ENCODE peak calls at places on chromosome 12, in six cellular contexts. One of them, this sample, is unnamed.

GRCh38 chr12:12210983-12211382 is 55.9 kb downstream of the LRP6 start:
- DNase-seq in mesendoderm: no peak
- DNase-seq in mesenchymal stem cell: no peak
- DNase-seq in H9: no peak
- DNase-seq in IMR-90: no peak
- DNase-seq in neuronal stem cell: no peak
- DNase-seq in this sample: no peak

GRCh38 chr12:47734725-47735480 is 9.6 kb upstream of the ENDOU start:
- DNase-seq in IMR-90: no peak
- DNase-seq in mesenchymal stem cell: no peak
- DNase-seq in mesendoderm: peak; percentile 44
- DNase-seq in neuronal stem cell: no peak
- DNase-seq in H9: peak; percentile 66
- DNase-seq in this sample: peak; percentile 63

GRCh38 chr12:73342733-73343132 is 1070.6 kb downstream of the TRHDE start:
- DNase-seq in mesenchymal stem cell: no peak
- DNase-seq in mesendoderm: no peak
- DNase-seq in IMR-90: no peak
- DNase-seq in neuronal stem cell: no peak
- DNase-seq in H9: no peak
- DNase-seq in this sample: no peak

GRCh38 chr12:130574402-130574801 is 141.7 kb downstream of the RIMBP2 start:
- DNase-seq in mesendoderm: peak; percentile 21
- DNase-seq in H9: no peak
- DNase-seq in mesenchymal stem cell: no peak
- DNase-seq in neuronal stem cell: no peak
- DNase-seq in IMR-90: no peak
- DNase-seq in this sample: no peak

GRCh38 chr12:5941907-5942306 is 3.2 kb downstream of the ANO2 start:
- DNase-seq in mesendoderm: no peak
- DNase-seq in H9: no peak
- DNase-seq in IMR-90: no peak
- DNase-seq in neuronal stem cell: no peak
- DNase-seq in mesenchymal stem cell: no peak
- DNase-seq in this sample: no peak

GRCh38 chr12:24822121-24822899 is 126.6 kb downstream of the BCAT1 start:
- DNase-seq in H9: no peak
- DNase-seq in neuronal stem cell: no peak
- DNase-seq in mesendoderm: no peak
- DNase-seq in mesenchymal stem cell: peak; percentile 85
- DNase-seq in IMR-90: peak; percentile 81
- DNase-seq in this sample: no peak

GRCh38 chr12:43969882-43970281 is 134.0 kb downstream of the TMEM117 start:
- DNase-seq in mesendoderm: no peak
- DNase-seq in H9: no peak
- DNase-seq in neuronal stem cell: no peak
- DNase-seq in mesenchymal stem cell: no peak
- DNase-seq in IMR-90: peak; percentile 80
- DNase-seq in this sample: no peak

GRCh38 chr12:49698619-49699545 is 8.3 kb downstream of the FMNL3 start:
- DNase-seq in neuronal stem cell: no peak
- DNase-seq in IMR-90: peak; percentile 71
- DNase-seq in mesenchymal stem cell: peak; percentile 87
- DNase-seq in mesendoderm: peak; percentile 86
- DNase-seq in H9: peak; percentile 88
- DNase-seq in this sample: peak; percentile 67

GRCh38 chr12:4005851-4006400 is 132.7 kb upstream of the PARP11 start:
- DNase-seq in mesenchymal stem cell: no peak
- DNase-seq in H9: no peak
- DNase-seq in IMR-90: no peak
- DNase-seq in mesendoderm: no peak
- DNase-seq in neuronal stem cell: no peak
- DNase-seq in this sample: no peak

GRCh38 chr12:108804361-108804949 is 52.9 kb downstream of the SSH1 start:
- DNase-seq in IMR-90: peak; percentile 95
- DNase-seq in H9: no peak
- DNase-seq in mesendoderm: no peak
- DNase-seq in neuronal stem cell: no peak
- DNase-seq in mesenchymal stem cell: peak; percentile 95
- DNase-seq in this sample: no peak

GRCh38 chr12:42103155-42103554 is 41.5 kb downstream of the GXYLT1 start:
- DNase-seq in IMR-90: no peak
- DNase-seq in H9: no peak
- DNase-seq in neuronal stem cell: no peak
- DNase-seq in mesenchymal stem cell: no peak
- DNase-seq in mesendoderm: no peak
- DNase-seq in this sample: no peak

GRCh38 chr12:95805864-95806669 is 15.5 kb upstream of the NTN4 start:
- DNase-seq in H9: no peak
- DNase-seq in mesenchymal stem cell: peak; percentile 95
- DNase-seq in mesendoderm: peak; percentile 49
- DNase-seq in neuronal stem cell: no peak
- DNase-seq in IMR-90: peak; percentile 99
- DNase-seq in this sample: no peak

GRCh38 chr12:104573-105081 is 38.1 kb downstream of the IQSEC3 start:
- DNase-seq in neuronal stem cell: no peak
- DNase-seq in IMR-90: no peak
- DNase-seq in mesendoderm: no peak
- DNase-seq in H9: peak; percentile 70
- DNase-seq in mesenchymal stem cell: no peak
- DNase-seq in this sample: no peak

DNA sequence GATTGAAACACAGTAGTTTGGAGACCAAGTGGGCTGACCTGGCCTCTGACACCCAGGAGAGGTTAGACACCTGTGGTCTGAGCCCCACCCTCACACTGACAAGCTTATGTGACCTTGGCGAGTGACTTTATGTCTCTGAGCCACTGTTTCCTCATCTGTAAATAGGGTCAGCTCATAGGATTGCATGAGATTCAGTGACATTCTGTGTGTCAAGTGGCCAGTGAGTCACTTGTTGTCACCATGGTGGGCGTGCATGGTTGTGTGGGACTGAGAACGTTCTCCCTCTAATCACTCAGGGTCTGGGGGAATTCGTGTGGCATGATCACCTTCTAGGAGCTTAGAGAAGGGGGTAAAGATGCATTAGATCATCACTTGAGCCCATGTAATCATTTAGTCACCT is 146.4 kb downstream of the PHETA1 start:
- DNase-seq in neuronal stem cell: no peak
- DNase-seq in H9: no peak
- DNase-seq in mesenchymal stem cell: no peak
- DNase-seq in IMR-90: no peak
- DNase-seq in mesendoderm: no peak
- DNase-seq in this sample: no peak
- H2BK15ac ChIP-seq in neuronal stem cell: no peak overlapping the region
- H2BK15ac ChIP-seq in H9: no peak overlapping the region
- H2BK15ac ChIP-seq in mesenchymal stem cell: no peak overlapping the region
- H2BK15ac ChIP-seq in IMR-90: no peak overlapping the region
- H2BK15ac ChIP-seq in mesendoderm: no peak overlapping the region
- H2BK15ac ChIP-seq in this sample: no peak overlapping the region

GRCh38 chr12:115830633-115831032 is 446.9 kb downstream of the MED13L start:
- DNase-seq in mesendoderm: no peak
- DNase-seq in mesenchymal stem cell: no peak
- DNase-seq in IMR-90: no peak
- DNase-seq in neuronal stem cell: no peak
- DNase-seq in H9: no peak
- DNase-seq in this sample: no peak

GRCh38 chr12:115837220-115837619 is 440.3 kb downstream of the MED13L start:
- DNase-seq in mesendoderm: no peak
- DNase-seq in IMR-90: no peak
- DNase-seq in mesenchymal stem cell: no peak
- DNase-seq in H9: no peak
- DNase-seq in neuronal stem cell: no peak
- DNase-seq in this sample: no peak

GRCh38 chr12:115835445-115835844 is 442.0 kb downstream of the MED13L start:
- DNase-seq in IMR-90: no peak
- DNase-seq in mesendoderm: no peak
- DNase-seq in mesenchymal stem cell: peak; percentile 19
- DNase-seq in H9: no peak
- DNase-seq in neuronal stem cell: no peak
- DNase-seq in this sample: no peak

GRCh38 chr12:115830070-115830469 is 447.4 kb downstream of the MED13L start:
- DNase-seq in mesenchymal stem cell: no peak
- DNase-seq in IMR-90: no peak
- DNase-seq in neuronal stem cell: no peak
- DNase-seq in H9: no peak
- DNase-seq in mesendoderm: no peak
- DNase-seq in this sample: no peak

GRCh38 chr12:115833704-115834103 is 443.8 kb downstream of the MED13L start:
- DNase-seq in mesendoderm: no peak
- DNase-seq in mesenchymal stem cell: no peak
- DNase-seq in IMR-90: no peak
- DNase-seq in H9: no peak
- DNase-seq in neuronal stem cell: no peak
- DNase-seq in this sample: no peak
- H2BK15ac ChIP-seq in mesendoderm: no peak overlapping the region
- H2BK15ac ChIP-seq in mesenchymal stem cell: no peak overlapping the region
- H2BK15ac ChIP-seq in IMR-90: no peak overlapping the region
- H2BK15ac ChIP-seq in H9: no peak overlapping the region
- H2BK15ac ChIP-seq in neuronal stem cell: no peak overlapping the region
- H2BK15ac ChIP-seq in this sample: no peak overlapping the region

DNA sequence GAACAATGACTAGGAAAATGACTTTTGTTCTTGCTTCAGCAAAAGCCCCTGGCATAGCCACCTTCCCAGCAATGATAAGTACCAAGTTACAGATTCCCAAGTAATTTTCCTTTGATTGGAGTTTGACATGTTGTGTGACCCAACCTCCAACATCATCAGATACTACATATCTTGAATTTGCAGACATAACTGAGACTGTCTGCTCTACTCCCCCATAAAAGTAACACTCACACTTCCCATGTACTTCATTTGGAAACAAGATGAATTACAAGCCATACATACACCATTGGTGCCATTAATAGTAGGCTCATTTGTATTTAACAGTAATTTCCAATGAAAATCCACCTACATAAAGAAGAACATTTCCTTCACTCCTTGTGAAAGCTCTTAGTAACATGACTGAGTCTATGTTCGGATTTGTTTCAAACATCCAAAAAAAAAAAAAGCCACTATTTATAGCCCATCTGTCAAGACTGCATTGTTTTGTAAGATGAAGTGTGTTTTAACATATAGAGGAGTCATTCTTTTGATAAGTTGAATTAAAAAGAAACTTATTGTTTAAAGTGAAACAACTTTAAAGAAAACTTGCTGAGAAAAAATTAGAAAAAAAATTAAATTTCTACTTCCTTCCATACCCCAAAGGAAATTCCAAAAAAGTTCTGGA is 12.0 kb upstream of the SLCO1A2 start:
- DNase-seq in neuronal stem cell: no peak
- DNase-seq in H9: no peak
- DNase-seq in mesenchymal stem cell: no peak
- DNase-seq in mesendoderm: no peak
- DNase-seq in IMR-90: no peak
- DNase-seq in this sample: no peak
- H2BK15ac ChIP-seq in neuronal stem cell: no peak overlapping the region
- H2BK15ac ChIP-seq in H9: no peak overlapping the region
- H2BK15ac ChIP-seq in mesenchymal stem cell: no peak overlapping the region
- H2BK15ac ChIP-seq in mesendoderm: no peak overlapping the region
- H2BK15ac ChIP-seq in IMR-90: no peak overlapping the region
- H2BK15ac ChIP-seq in this sample: no peak overlapping the region

GRCh38 chr12:121239704-121240420 is 29.9 kb downstream of the P2RX4 start:
- DNase-seq in mesendoderm: no peak
- DNase-seq in H9: no peak
- DNase-seq in mesenchymal stem cell: no peak
- DNase-seq in neuronal stem cell: no peak
- DNase-seq in IMR-90: no peak
- DNase-seq in this sample: no peak
- H2BK15ac ChIP-seq in mesendoderm: no peak overlapping the region
- H2BK15ac ChIP-seq in H9: no peak overlapping the region
- H2BK15ac ChIP-seq in mesenchymal stem cell: no peak overlapping the region
- H2BK15ac ChIP-seq in neuronal stem cell: no peak overlapping the region
- H2BK15ac ChIP-seq in IMR-90: no peak overlapping the region
- H2BK15ac ChIP-seq in this sample: no peak overlapping the region